ENCODE peak calls at places on chromosomes 12 and 14, in seven cellular contexts. One of them, this sample, is unnamed.

GRCh38 chr12:54417712-54418440 is 1.2 kb downstream of the ITGA5 start:
- DNase-seq in brain microvascular endothelial cell: no peak
- DNase-seq in stimulated activated CD4-positive, alpha-beta T cell treated with anti-CD3 and anti-CD28 coated beads, Interleukin-12 subunit alpha, Interleukin-12 subunit beta, amount 100 ng/mL, for 48 hours: no peak
- DNase-seq in GM13977: no peak
- DNase-seq in stimulated activated CD8-positive, alpha-beta memory T cell treated with anti-CD3 and anti-CD28 coated beads, Interleukin-15, amount 100 ng/mL, for 24 hours: no peak
- DNase-seq in dermis blood vessel endothelial cell: peak
- DNase-seq in NCI-H2107: no peak
- DNase-seq in this sample: no peak

GRCh38 chr14:71620401-71620800 is 311.8 kb upstream of the RGS6 start:
- DNase-seq in stimulated activated CD4-positive, alpha-beta T cell treated with anti-CD3 and anti-CD28 coated beads, Interleukin-12 subunit alpha, Interleukin-12 subunit beta, amount 100 ng/mL, for 48 hours: no peak
- DNase-seq in GM13977: no peak
- DNase-seq in stimulated activated CD8-positive, alpha-beta memory T cell treated with anti-CD3 and anti-CD28 coated beads, Interleukin-15, amount 100 ng/mL, for 24 hours: no peak
- DNase-seq in dermis blood vessel endothelial cell: peak
- DNase-seq in brain microvascular endothelial cell: peak
- DNase-seq in NCI-H2107: no peak
- DNase-seq in this sample: no peak

GRCh38 chr12:24541193-24541871 is 407.6 kb downstream of the BCAT1 start:
- DNase-seq in NCI-H2107: no peak
- DNase-seq in stimulated activated CD8-positive, alpha-beta memory T cell treated with anti-CD3 and anti-CD28 coated beads, Interleukin-15, amount 100 ng/mL, for 24 hours: no peak
- DNase-seq in stimulated activated CD4-positive, alpha-beta T cell treated with anti-CD3 and anti-CD28 coated beads, Interleukin-12 subunit alpha, Interleukin-12 subunit beta, amount 100 ng/mL, for 48 hours: no peak
- DNase-seq in GM13977: no peak
- DNase-seq in dermis blood vessel endothelial cell: no peak
- DNase-seq in brain microvascular endothelial cell: no peak
- DNase-seq in this sample: no peak

GRCh38 chr14:56633544-56633943 is 53.9 kb downstream of the TMEM260 start:
- DNase-seq in NCI-H2107: no peak
- DNase-seq in GM13977: no peak
- DNase-seq in stimulated activated CD8-positive, alpha-beta memory T cell treated with anti-CD3 and anti-CD28 coated beads, Interleukin-15, amount 100 ng/mL, for 24 hours: no peak
- DNase-seq in brain microvascular endothelial cell: no peak
- DNase-seq in dermis blood vessel endothelial cell: no peak
- DNase-seq in stimulated activated CD4-positive, alpha-beta T cell treated with anti-CD3 and anti-CD28 coated beads, Interleukin-12 subunit alpha, Interleukin-12 subunit beta, amount 100 ng/mL, for 48 hours: no peak
- DNase-seq in this sample: no peak

GRCh38 chr12:17992002-17992656 is 97.9 kb downstream of the RERGL start:
- DNase-seq in stimulated activated CD8-positive, alpha-beta memory T cell treated with anti-CD3 and anti-CD28 coated beads, Interleukin-15, amount 100 ng/mL, for 24 hours: no peak
- DNase-seq in stimulated activated CD4-positive, alpha-beta T cell treated with anti-CD3 and anti-CD28 coated beads, Interleukin-12 subunit alpha, Interleukin-12 subunit beta, amount 100 ng/mL, for 48 hours: peak
- DNase-seq in GM13977: peak
- DNase-seq in dermis blood vessel endothelial cell: peak
- DNase-seq in NCI-H2107: no peak
- DNase-seq in brain microvascular endothelial cell: peak
- DNase-seq in this sample: no peak

GRCh38 chr14:54787263-54787662 is 115.4 kb downstream of the GCH1 start:
- DNase-seq in dermis blood vessel endothelial cell: no peak
- DNase-seq in stimulated activated CD4-positive, alpha-beta T cell treated with anti-CD3 and anti-CD28 coated beads, Interleukin-12 subunit alpha, Interleukin-12 subunit beta, amount 100 ng/mL, for 48 hours: no peak
- DNase-seq in GM13977: no peak
- DNase-seq in NCI-H2107: no peak
- DNase-seq in stimulated activated CD8-positive, alpha-beta memory T cell treated with anti-CD3 and anti-CD28 coated beads, Interleukin-15, amount 100 ng/mL, for 24 hours: no peak
- DNase-seq in brain microvascular endothelial cell: no peak
- DNase-seq in this sample: no peak

GRCh38 chr14:103113774-103114173 is 9.5 kb upstream of the TNFAIP2 start:
- DNase-seq in dermis blood vessel endothelial cell: no peak
- DNase-seq in NCI-H2107: no peak
- DNase-seq in brain microvascular endothelial cell: no peak
- DNase-seq in GM13977: no peak
- DNase-seq in stimulated activated CD4-positive, alpha-beta T cell treated with anti-CD3 and anti-CD28 coated beads, Interleukin-12 subunit alpha, Interleukin-12 subunit beta, amount 100 ng/mL, for 48 hours: no peak
- DNase-seq in stimulated activated CD8-positive, alpha-beta memory T cell treated with anti-CD3 and anti-CD28 coated beads, Interleukin-15, amount 100 ng/mL, for 24 hours: no peak
- DNase-seq in this sample: no peak

GRCh38 chr14:74934476-74935339 is 11.6 kb upstream of the RPS6KL1 start:
- DNase-seq in dermis blood vessel endothelial cell: no peak
- DNase-seq in GM13977: no peak
- DNase-seq in brain microvascular endothelial cell: no peak
- DNase-seq in stimulated activated CD4-positive, alpha-beta T cell treated with anti-CD3 and anti-CD28 coated beads, Interleukin-12 subunit alpha, Interleukin-12 subunit beta, amount 100 ng/mL, for 48 hours: no peak
- DNase-seq in NCI-H2107: no peak
- DNase-seq in stimulated activated CD8-positive, alpha-beta memory T cell treated with anti-CD3 and anti-CD28 coated beads, Interleukin-15, amount 100 ng/mL, for 24 hours: no peak
- DNase-seq in this sample: no peak

GRCh38 chr14:64891839-64892375 is 12.2 kb upstream of the SPTB start:
- DNase-seq in GM13977: peak
- DNase-seq in brain microvascular endothelial cell: peak
- DNase-seq in stimulated activated CD4-positive, alpha-beta T cell treated with anti-CD3 and anti-CD28 coated beads, Interleukin-12 subunit alpha, Interleukin-12 subunit beta, amount 100 ng/mL, for 48 hours: no peak
- DNase-seq in NCI-H2107: peak
- DNase-seq in stimulated activated CD8-positive, alpha-beta memory T cell treated with anti-CD3 and anti-CD28 coated beads, Interleukin-15, amount 100 ng/mL, for 24 hours: no peak
- DNase-seq in dermis blood vessel endothelial cell: peak
- DNase-seq in this sample: no peak

GRCh38 chr12:113162102-113163029 is 12.8 kb downstream of the CFAP73 start:
- DNase-seq in GM13977: no peak
- DNase-seq in stimulated activated CD8-positive, alpha-beta memory T cell treated with anti-CD3 and anti-CD28 coated beads, Interleukin-15, amount 100 ng/mL, for 24 hours: no peak
- DNase-seq in stimulated activated CD4-positive, alpha-beta T cell treated with anti-CD3 and anti-CD28 coated beads, Interleukin-12 subunit alpha, Interleukin-12 subunit beta, amount 100 ng/mL, for 48 hours: no peak
- DNase-seq in brain microvascular endothelial cell: peak
- DNase-seq in dermis blood vessel endothelial cell: peak
- DNase-seq in NCI-H2107: no peak
- DNase-seq in this sample: no peak

GRCh38 chr14:90545431-90545830 is 148.6 kb downstream of the CALM1 start:
- DNase-seq in dermis blood vessel endothelial cell: no peak
- DNase-seq in brain microvascular endothelial cell: no peak
- DNase-seq in GM13977: no peak
- DNase-seq in stimulated activated CD4-positive, alpha-beta T cell treated with anti-CD3 and anti-CD28 coated beads, Interleukin-12 subunit alpha, Interleukin-12 subunit beta, amount 100 ng/mL, for 48 hours: no peak
- DNase-seq in stimulated activated CD8-positive, alpha-beta memory T cell treated with anti-CD3 and anti-CD28 coated beads, Interleukin-15, amount 100 ng/mL, for 24 hours: no peak
- DNase-seq in NCI-H2107: no peak
- DNase-seq in this sample: no peak

GRCh38 chr12:67593041-67593870 is 55.3 kb upstream of the DYRK2 start:
- DNase-seq in NCI-H2107: no peak
- DNase-seq in stimulated activated CD4-positive, alpha-beta T cell treated with anti-CD3 and anti-CD28 coated beads, Interleukin-12 subunit alpha, Interleukin-12 subunit beta, amount 100 ng/mL, for 48 hours: no peak
- DNase-seq in dermis blood vessel endothelial cell: no peak
- DNase-seq in brain microvascular endothelial cell: no peak
- DNase-seq in stimulated activated CD8-positive, alpha-beta memory T cell treated with anti-CD3 and anti-CD28 coated beads, Interleukin-15, amount 100 ng/mL, for 24 hours: no peak
- DNase-seq in GM13977: no peak
- DNase-seq in this sample: no peak

GRCh38 chr12:85448548-85449139 is 168.6 kb downstream of the ALX1 start:
- DNase-seq in brain microvascular endothelial cell: no peak
- DNase-seq in stimulated activated CD4-positive, alpha-beta T cell treated with anti-CD3 and anti-CD28 coated beads, Interleukin-12 subunit alpha, Interleukin-12 subunit beta, amount 100 ng/mL, for 48 hours: no peak
- DNase-seq in NCI-H2107: no peak
- DNase-seq in dermis blood vessel endothelial cell: peak
- DNase-seq in stimulated activated CD8-positive, alpha-beta memory T cell treated with anti-CD3 and anti-CD28 coated beads, Interleukin-15, amount 100 ng/mL, for 24 hours: no peak
- DNase-seq in GM13977: peak
- DNase-seq in this sample: no peak